ENCODE peak calls at places on chromosomes 5 and 9, in five cellular contexts. S is DND-41, K is lung, R is uterus, U is left lung. M is an unnamed sample.

GRCh38 chr5:170832241-170832640 is 29.6 kb upstream of the RANBP17 start:
- DNase-seq in S (no peak), K (no peak), R (no peak), U (no peak), M (no peak)

GRCh38 chr5:177601577-177602457 is 1.9 kb downstream of the B4GALT7 start:
- DNase-seq in S (no peak), K (no peak), R (no peak), U (no peak), M (peak)

GRCh38 chr9:129964901-129965734 is 77.9 kb downstream of the FNBP1 start:
- DNase-seq in S (no peak), K (no peak), R (peak), U (no peak), M (no peak)

GRCh38 chr5:83718195-83718825 is 2.3 kb downstream of the HAPLN1 start:
- DNase-seq in S (peak), K (no peak), R (no peak), U (no peak), M (no peak)

GRCh38 chr5:53364098-53364497 is 116.3 kb upstream of the FST start:
- DNase-seq in S (no peak), K (no peak), R (no peak), U (no peak), M (no peak)

GRCh38 chr5:149240354-149240998 is 31.2 kb upstream of the AFAP1L1 start:
- DNase-seq in S (no peak), K (peak), R (no peak), U (peak), M (no peak)

GRCh38 chr5:161283296-161283695 is 263.2 kb downstream of the GABRB2 start:
- DNase-seq in S (no peak), K (no peak), R (no peak), U (no peak), M (no peak)

GRCh38 chr5:162801235-162801634 is 636.2 kb upstream of the CCNG1 start:
- DNase-seq in S (no peak), K (no peak), R (no peak), U (no peak), M (no peak)

GRCh38 chr5:177377851-177378776 is 6.1 kb upstream of the SLC34A1 start:
- DNase-seq in S (no peak), K (no peak), R (no peak), U (no peak), M (no peak)

GRCh38 chr5:146173597-146173996 is 8.9 kb downstream of the LARS1 start:
- DNase-seq in S (no peak), K (no peak), R (no peak), U (no peak), M (no peak)

GRCh38 chr9:33884856-33885701 is 68.1 kb downstream of the UBE2R2 start:
- DNase-seq in S (no peak), K (peak), R (no peak), U (peak), M (peak)

GRCh38 chr5:74673011-74673790 is 11.8 kb upstream of the HEXB start:
- DNase-seq in S (no peak), K (no peak), R (no peak), U (no peak), M (no peak)

GRCh38 chr5:55694152-55694830 is 17.8 kb downstream of the SLC38A9 start:
- DNase-seq in S (no peak), K (no peak), R (no peak), U (no peak), M (no peak)

GRCh38 chr9:112091805-112092204 is 83.3 kb downstream of the SUSD1 start:
- DNase-seq in S (no peak), K (no peak), R (no peak), U (no peak), M (no peak)

GRCh38 chr9:94826644-94827410 is 100.3 kb downstream of the AOPEP start:
- DNase-seq in S (no peak), K (no peak), R (no peak), U (no peak), M (no peak)

GRCh38 chr9:94824401-94824800 is 97.9 kb downstream of the AOPEP start:
- DNase-seq in S (no peak), K (no peak), R (no peak), U (no peak), M (no peak)

GRCh38 chr9:94826044-94826443 is 99.5 kb downstream of the AOPEP start:
- DNase-seq in S (no peak), K (no peak), R (no peak), U (no peak), M (no peak)

GRCh38 chr9:94824913-94825619 is 98.6 kb downstream of the AOPEP start:
- DNase-seq in S (no peak), K (no peak), R (no peak), U (no peak), M (no peak)

DNA sequence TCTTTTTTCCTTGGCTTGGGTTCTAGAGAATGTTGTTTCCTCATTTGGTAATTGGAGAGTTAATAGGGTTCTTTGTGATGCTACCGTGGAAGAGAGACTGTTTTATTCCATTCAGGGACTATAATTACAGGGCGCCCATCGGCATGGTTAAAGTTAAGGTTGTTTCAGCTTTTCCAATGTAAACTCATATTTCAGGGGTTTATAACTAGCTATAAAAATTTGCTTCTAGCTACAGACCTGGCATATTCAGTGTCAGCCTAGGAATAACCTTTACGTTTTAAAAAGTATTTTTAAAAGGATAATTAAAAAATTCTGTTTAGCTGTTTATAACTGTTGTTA is 99.1 kb downstream of the AOPEP start:
- DNase-seq in S (no peak), K (no peak), R (no peak), U (no peak), M (no peak)
- H3K27ac ChIP-seq in S (no peak), K (no peak), R (peak), U (no peak), M (no peak)

GRCh38 chr5:179343902-179344300 is 1.4 kb downstream of the ADAMTS2 start:
- DNase-seq in S (no peak), K (no peak), R (peak), U (peak), M (no peak)
- TF ChIP-seq CTCF in S (no peak), K (no peak), R (peak), U (no peak), M (no peak)

DNA sequence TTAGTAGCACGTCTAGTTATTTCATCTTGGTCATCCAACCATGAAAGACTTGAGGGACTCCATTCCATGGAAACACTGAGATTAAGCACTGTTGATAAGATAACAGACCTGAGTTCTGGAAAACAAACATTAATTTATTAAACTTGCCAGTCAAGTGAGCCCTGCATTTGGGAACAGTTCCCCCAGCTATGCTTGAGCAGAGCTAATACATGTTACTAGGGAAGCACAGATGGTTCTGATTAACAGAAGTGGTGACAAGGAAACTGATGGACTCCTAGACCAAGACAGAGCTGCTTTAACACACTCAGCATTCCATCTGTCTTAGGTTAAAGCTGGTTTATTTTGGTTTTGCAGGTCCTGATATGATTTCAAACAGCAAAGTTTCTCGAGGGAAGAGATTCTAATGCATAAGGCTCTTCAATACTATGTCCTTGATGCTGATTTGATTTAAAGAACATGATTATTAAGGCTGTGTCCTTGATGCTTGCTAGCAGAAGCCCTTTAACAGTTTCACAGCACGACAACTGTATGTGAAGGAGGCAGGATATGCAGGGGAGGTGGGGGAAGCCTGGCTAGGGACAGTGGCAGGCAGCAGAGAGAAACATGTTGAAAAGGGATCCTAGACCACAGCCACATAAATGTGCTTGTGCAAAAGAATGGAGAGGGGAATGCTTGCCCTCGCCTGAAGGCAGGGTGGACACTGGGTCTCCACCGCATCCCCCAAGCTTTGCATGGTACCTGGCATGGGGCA is 66.2 kb downstream of the ACTBL2 start:
- DNase-seq in S (no peak), K (no peak), R (no peak), U (no peak), M (no peak)
- H3K27ac ChIP-seq in S (peak), K (no peak), R (no peak), U (no peak), M (peak)

GRCh38 chr9:133502112-133502511 is 22.6 kb downstream of the MYMK start:
- DNase-seq in S (no peak), K (no peak), R (no peak), U (no peak), M (no peak)

GRCh38 chr9:133497443-133497842 is 18.5 kb upstream of the SLC2A6 start:
- DNase-seq in S (no peak), K (no peak), R (no peak), U (no peak), M (no peak)

GRCh38 chr9:133496901-133497411 is 18.1 kb upstream of the SLC2A6 start:
- DNase-seq in S (no peak), K (no peak), R (no peak), U (no peak), M (no peak)

GRCh38 chr9:133499892-133500270 is 21.0 kb upstream of the SLC2A6 start:
- DNase-seq in S (no peak), K (no peak), R (no peak), U (no peak), M (no peak)

DNA sequence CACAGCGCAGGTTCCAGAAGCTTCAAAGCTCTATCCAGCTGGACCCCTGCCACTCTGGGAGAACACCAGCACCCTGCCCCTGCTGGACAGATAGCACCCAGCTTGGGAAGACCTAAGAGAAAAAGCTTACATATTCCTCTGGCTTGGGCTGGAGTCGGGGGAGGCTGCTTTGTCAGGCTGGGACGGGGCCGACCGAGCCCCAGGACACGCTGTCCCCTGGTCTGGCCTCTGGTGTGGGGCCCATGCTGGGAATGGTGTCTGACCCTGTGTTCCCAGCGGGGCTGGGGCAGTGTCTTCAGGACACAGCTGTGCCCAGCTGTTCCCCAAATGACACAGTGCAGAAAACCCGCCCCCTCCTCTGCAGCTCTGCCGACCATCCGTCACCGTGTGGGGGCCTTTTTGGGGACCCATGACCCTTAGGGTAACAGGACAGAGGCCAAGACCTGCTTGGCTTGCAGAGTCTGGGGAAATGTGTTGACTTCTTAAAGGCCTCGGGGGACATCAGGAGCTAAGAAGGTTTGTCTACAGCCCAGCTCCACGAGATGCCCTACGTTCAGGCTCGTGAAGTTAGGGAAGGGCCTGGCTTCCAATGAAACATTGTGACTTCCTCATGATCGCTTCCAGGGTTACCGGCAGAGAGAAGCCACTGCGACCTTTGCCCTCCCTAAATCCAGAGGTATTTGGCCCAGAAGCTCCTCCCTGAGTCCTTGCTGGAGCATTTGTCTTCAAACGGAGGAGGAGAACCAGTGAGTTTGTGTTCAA is 20.4 kb upstream of the SLC2A6 start:
- DNase-seq in S (no peak), K (no peak), R (no peak), U (no peak), M (no peak)
- TF ChIP-seq CTCF in S (no peak), K (no peak), R (no peak), U (no peak), M (no peak)

GRCh38 chr5:9196403-9197224 is 349.3 kb downstream of the SEMA5A start:
- DNase-seq in S (no peak), K (no peak), R (no peak), U (no peak), M (no peak)
- H3K27ac ChIP-seq in S (no peak), K (no peak), R (no peak), U (no peak), M (no peak)